ENCODE peak calls at places on chromosomes 6 and 20, in ten cellular contexts. D is IMR-90; B is nephron progenitor cell; F is GM13976; L is CD8-positive, alpha-beta T cell; J is thyroid gland; O is PC-3; E is cardiac fibroblast; Y is HFF-Myc; S is choroid plexus epithelial cell. W is an unnamed sample.
A peak's percentile ranks its signal among the peaks of the same experiment; 100 is the strongest.

GRCh38 chr6:111850288-111850937 is 22.8 kb downstream of the FYN start:
- DNase-seq in D (no peak), B (no peak), F (peak; percentile 61), L (no peak), J (no peak), O (no peak), E (no peak), Y (no peak), S (no peak), W (peak; percentile 48)

GRCh38 chr6:107080036-107080435 is 35.3 kb downstream of the BEND3 start:
- DNase-seq in D (no peak), B (no peak), F (no peak), L (no peak), J (no peak), O (peak; percentile 5), E (peak; percentile 19), Y (no peak), S (no peak), W (no peak)

GRCh38 chr6:106167105-106167814 is 81.1 kb downstream of the PRDM1 start:
- DNase-seq in D (no peak), B (no peak), F (peak; percentile 45), L (no peak), J (no peak), O (no peak), E (no peak), Y (no peak), S (no peak), W (peak; percentile 48)

GRCh38 chr20:63585616-63586565 is 11.9 kb upstream of the HELZ2 start:
- DNase-seq in D (no peak), B (no peak), F (no peak), L (no peak), J (no peak), O (no peak), E (no peak), Y (no peak), S (no peak), W (no peak)

GRCh38 chr6:21595951-21596378 is 2.4 kb downstream of the SOX4 start:
- DNase-seq in D (no peak), B (peak; percentile 50), F (peak; percentile 38), L (no peak), J (no peak), O (no peak), E (no peak), Y (no peak), S (no peak), W (no peak)

GRCh38 chr6:69719602-69720193 is 77.1 kb downstream of the LMBRD1 start:
- DNase-seq in D (peak; percentile 37), B (no peak), F (no peak), L (no peak), J (no peak), O (peak; percentile 50), E (peak; percentile 65), Y (peak; percentile 5), S (peak; percentile 74), W (peak; percentile 16)

GRCh38 chr6:35477551-35478179 is 9.5 kb downstream of the RPL10A start:
- DNase-seq in D (no peak), B (no peak), F (no peak), L (no peak), J (no peak), O (no peak), E (no peak), Y (no peak), S (no peak), W (no peak)

GRCh38 chr20:17645010-17645409 is 37.0 kb downstream of the RRBP1 start:
- DNase-seq in D (no peak), B (no peak), F (no peak), L (no peak), J (no peak), O (no peak), E (no peak), Y (no peak), S (no peak), W (no peak)

GRCh38 chr6:103707596-103708325 is 1152.0 kb downstream of the HACE1 start:
- DNase-seq in D (no peak), B (no peak), F (no peak), L (no peak), J (no peak), O (peak; percentile 7), E (no peak), Y (no peak), S (no peak), W (no peak)

GRCh38 chr6:105272783-105273182 is 93.0 kb upstream of the POPDC3 start:
- DNase-seq in D (peak; percentile 44), B (peak; percentile 22), F (no peak), L (no peak), J (peak; percentile 67), O (peak; percentile 42), E (peak; percentile 39), Y (no peak), S (peak; percentile 36), W (no peak)

GRCh38 chr20:26163890-26164289 is 467.2 kb upstream of the ZNF337 start:
- DNase-seq in D (peak; percentile 70), B (no peak), F (no peak), L (no peak), J (no peak), O (peak; percentile 69), E (peak; percentile 93), Y (peak; percentile 4), S (peak; percentile 66), W (no peak)

GRCh38 chr6:168179133-168179532 is 100.1 kb upstream of the FRMD1 start:
- DNase-seq in D (no peak), B (no peak), F (no peak), L (peak; percentile 36), J (no peak), O (no peak), E (no peak), Y (no peak), S (no peak), W (no peak)
- TF ChIP-seq CTCF in D (no peak), B (no peak), F (no peak), L (no peak), J (no peak), O (no peak), E (no peak), Y (no peak), S (no peak), W (no peak)

DNA sequence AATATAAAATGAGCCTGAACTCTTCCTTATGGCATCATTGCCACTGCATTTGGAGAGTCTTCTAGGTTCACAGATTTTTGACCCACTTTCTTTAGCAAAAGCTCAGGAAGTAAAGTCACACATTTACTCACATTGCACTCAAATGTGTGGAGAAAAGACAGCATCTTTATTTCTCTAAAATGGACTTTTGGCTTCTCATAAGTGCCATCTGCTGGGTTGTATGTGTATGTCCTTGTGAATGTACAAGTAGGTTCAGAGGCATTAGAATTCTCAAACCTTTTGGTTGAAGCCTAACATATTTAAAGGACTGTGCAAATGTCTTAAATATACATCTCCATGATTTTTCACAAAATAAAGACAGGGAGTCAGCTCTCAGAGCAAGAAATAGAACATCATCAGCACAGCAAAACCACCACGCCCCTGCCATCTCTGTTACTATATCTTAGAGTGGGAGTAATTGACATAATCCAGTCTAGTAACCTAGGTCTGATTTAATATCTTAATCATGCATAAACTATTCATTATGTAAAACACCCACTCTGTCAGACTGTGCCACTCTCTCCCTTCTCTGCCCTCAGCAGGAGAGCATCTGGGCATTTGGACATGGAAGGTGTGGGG is 42.2 kb upstream of the SPTLC3 start:
- DNase-seq in D (peak; percentile 63), B (no peak), F (no peak), L (no peak), J (no peak), O (peak; percentile 75), E (peak; percentile 73), Y (peak; percentile 7), S (peak; percentile 87), W (no peak)
- TF ChIP-seq CTCF in D (peak; percentile 63), B (peak; percentile 7), F (no peak), L (no peak), J (peak; percentile 42), O (peak; percentile 91), E (peak; percentile 46), Y (peak; percentile 20), S (peak; percentile 68), W (no peak)

DNA sequence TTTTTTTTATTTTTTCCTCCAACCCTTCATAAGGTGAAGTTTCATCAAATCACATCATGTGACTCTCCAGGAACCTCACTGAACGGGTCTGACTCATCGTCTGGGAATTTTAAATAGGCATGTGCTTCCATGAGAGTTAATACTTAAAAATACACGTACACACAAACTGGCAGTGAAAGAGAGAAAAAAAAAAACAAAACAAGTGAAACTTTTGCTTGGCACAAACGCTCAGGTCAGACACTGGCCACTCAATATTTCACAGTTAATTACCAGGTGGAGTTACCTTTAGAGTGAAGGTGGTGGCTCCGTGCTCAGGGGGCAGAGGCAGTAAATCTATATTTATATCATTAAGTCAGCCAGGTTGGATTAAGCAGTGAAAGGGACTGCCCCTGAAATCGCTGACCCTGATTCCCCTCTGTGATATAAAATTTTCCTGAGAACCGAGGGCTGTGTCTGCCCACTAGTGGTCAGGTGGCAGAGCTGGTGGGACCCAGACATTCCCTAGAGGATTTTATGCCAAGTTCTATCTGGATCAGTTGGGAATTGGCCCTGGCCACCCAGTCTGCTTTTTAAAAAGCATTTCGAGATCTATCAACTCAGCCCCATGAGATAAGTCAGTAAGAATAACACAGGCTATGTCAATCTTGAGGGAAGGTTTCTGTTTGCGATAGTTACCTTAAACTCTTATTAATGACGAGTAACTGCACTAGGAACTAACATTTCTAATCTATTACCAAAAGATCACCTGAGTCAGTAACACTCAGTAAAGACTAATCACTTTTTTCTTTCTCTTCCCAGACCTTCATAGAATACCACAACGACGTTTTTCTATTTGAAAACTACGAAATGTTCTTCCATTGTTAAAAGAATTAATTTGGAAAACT is 259.1 kb downstream of the HDGFL1 start:
- DNase-seq in D (peak; percentile 97), B (peak; percentile 24), F (no peak), L (no peak), J (peak; percentile 74), O (peak; percentile 97), E (peak; percentile 99), Y (peak; percentile 85), S (peak; percentile 99), W (no peak)
- TF ChIP-seq CTCF in D (peak; percentile 64), B (peak; percentile 71), F (peak; percentile 27), L (no peak), J (peak; percentile 75), O (peak; percentile 94), E (peak; percentile 63), Y (peak; percentile 64), S (peak; percentile 73), W (peak; percentile 45)

GRCh38 chr20:41017448-41018042 is 11.1 kb upstream of the TOP1 start:
- DNase-seq in D (no peak), B (no peak), F (no peak), L (no peak), J (no peak), O (peak; percentile 86), E (no peak), Y (no peak), S (no peak), W (no peak)
- TF ChIP-seq CTCF in D (no peak), B (no peak), F (no peak), L (no peak), J (no peak), O (no peak), E (no peak), Y (no peak), S (peak; percentile 2), W (no peak)

DNA sequence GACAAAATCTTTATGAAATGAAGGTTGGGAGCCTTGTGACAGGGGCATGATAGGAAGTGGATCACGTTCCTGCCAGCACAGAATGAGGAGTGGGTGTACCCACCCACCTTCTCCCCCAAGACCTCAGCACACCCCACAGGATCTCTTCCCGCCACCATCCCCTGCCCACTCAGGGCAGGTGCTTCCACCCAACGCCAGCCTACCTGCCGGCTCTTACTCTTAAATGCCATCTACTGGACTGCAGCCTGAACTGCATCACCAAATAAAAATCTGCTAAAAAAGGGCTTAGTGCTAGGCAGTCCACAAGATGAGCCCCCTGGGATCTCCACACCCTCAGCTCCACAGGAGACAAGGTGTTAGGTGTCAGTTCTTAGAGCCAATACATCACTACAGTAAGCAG is 20.6 kb downstream of the DTNBP1 start:
- DNase-seq in D (no peak), B (no peak), F (no peak), L (no peak), J (no peak), O (peak; percentile 44), E (no peak), Y (no peak), S (peak; percentile 41), W (no peak)
- TF ChIP-seq CTCF in D (peak; percentile 19), B (no peak), F (no peak), L (no peak), J (no peak), O (peak; percentile 67), E (peak; percentile 50), Y (peak; percentile 15), S (peak; percentile 65), W (no peak)